ENCODE peak calls at places on chromosome 3, in five cellular contexts. One of them, this sample, is unnamed.

GRCh38 chr3:43015572-43016512 is 36.7 kb downstream of the GASK1A start:
- DNase-seq in GM13976: no peak
- DNase-seq in type B pancreatic cell: peak; percentile 25
- DNase-seq in GM10248: no peak
- DNase-seq in colonic mucosa: no peak
- DNase-seq in this sample: no peak

GRCh38 chr3:184227481-184227935 is 1.9 kb upstream of the VWA5B2 start:
- DNase-seq in GM13976: peak; percentile 80
- DNase-seq in type B pancreatic cell: no peak
- DNase-seq in GM10248: peak; percentile 79
- DNase-seq in colonic mucosa: no peak
- DNase-seq in this sample: peak; percentile 85

GRCh38 chr3:197420115-197420514 is 121.7 kb upstream of the DLG1 start:
- DNase-seq in GM13976: no peak
- DNase-seq in type B pancreatic cell: no peak
- DNase-seq in GM10248: no peak
- DNase-seq in colonic mucosa: no peak
- DNase-seq in this sample: no peak

GRCh38 chr3:112358311-112358780 is 25.4 kb downstream of the CD200 start:
- DNase-seq in GM13976: peak; percentile 30
- DNase-seq in type B pancreatic cell: no peak
- DNase-seq in GM10248: no peak
- DNase-seq in colonic mucosa: no peak
- DNase-seq in this sample: no peak

GRCh38 chr3:120568624-120569023 is 27.5 kb upstream of the NDUFB4 start:
- DNase-seq in GM13976: no peak
- DNase-seq in type B pancreatic cell: no peak
- DNase-seq in GM10248: no peak
- DNase-seq in colonic mucosa: no peak
- DNase-seq in this sample: no peak

GRCh38 chr3:153621988-153622387 is 460.0 kb downstream of the RAP2B start:
- DNase-seq in GM13976: peak; percentile 6
- DNase-seq in type B pancreatic cell: no peak
- DNase-seq in GM10248: peak; percentile 21
- DNase-seq in colonic mucosa: no peak
- DNase-seq in this sample: peak; percentile 15

GRCh38 chr3:121974601-121975111 is 47.4 kb downstream of the ILDR1 start:
- DNase-seq in GM13976: no peak
- DNase-seq in type B pancreatic cell: no peak
- DNase-seq in GM10248: no peak
- DNase-seq in colonic mucosa: no peak
- DNase-seq in this sample: no peak

GRCh38 chr3:55720614-55721013 is 233.5 kb upstream of the WNT5A start:
- DNase-seq in GM13976: peak; percentile 42
- DNase-seq in type B pancreatic cell: no peak
- DNase-seq in GM10248: peak; percentile 34
- DNase-seq in colonic mucosa: no peak
- DNase-seq in this sample: peak; percentile 50

GRCh38 chr3:10702961-10703740 is 112.9 kb upstream of the SLC6A11 start:
- DNase-seq in GM13976: no peak
- DNase-seq in type B pancreatic cell: no peak
- DNase-seq in GM10248: no peak
- DNase-seq in colonic mucosa: no peak
- DNase-seq in this sample: no peak

GRCh38 chr3:165339753-165340152 is 143.6 kb upstream of the SLITRK3 start:
- DNase-seq in GM13976: no peak
- DNase-seq in type B pancreatic cell: no peak
- DNase-seq in GM10248: no peak
- DNase-seq in colonic mucosa: no peak
- DNase-seq in this sample: no peak

DNA sequence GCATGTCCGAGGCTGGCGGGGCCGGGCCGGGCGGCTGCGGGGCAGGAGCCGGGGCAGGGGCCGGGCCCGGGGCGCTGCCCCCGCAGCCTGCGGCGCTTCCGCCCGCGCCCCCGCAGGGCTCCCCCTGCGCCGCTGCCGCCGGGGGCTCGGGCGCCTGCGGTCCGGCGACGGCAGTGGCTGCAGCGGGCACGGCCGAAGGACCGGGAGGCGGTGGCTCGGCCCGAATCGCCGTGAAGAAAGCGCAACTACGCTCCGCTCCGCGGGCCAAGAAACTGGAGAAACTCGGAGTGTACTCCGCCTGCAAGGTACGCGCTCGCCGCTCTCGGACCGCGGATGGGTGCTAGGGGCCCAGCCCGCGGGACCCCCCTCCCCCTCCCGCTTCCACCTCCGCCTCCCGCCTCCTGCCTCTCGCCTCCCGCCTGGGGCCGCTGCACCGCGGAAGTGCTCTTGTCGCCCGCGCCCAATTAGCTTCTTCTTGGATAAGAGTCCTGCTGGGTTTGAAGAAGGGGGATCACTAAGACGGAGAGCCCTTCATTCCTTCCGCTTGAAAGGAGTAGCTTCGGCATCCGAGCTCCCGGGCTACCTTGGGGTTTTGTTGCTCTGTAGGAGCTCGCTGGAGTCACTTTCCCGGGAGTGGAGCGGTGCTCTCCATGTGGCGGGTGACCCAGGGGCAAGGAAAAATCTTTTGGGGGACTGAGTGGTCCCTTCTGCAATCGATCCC is 390 bp downstream of the KAT2B start:
- DNase-seq in GM13976: peak; percentile 81
- DNase-seq in type B pancreatic cell: peak; percentile 75
- DNase-seq in GM10248: peak; percentile 78
- DNase-seq in colonic mucosa: peak; percentile 82
- DNase-seq in this sample: peak; percentile 81
- TF ChIP-seq CTCF in GM13976: peak; percentile 28
- TF ChIP-seq CTCF in type B pancreatic cell: no peak
- TF ChIP-seq CTCF in GM10248: peak; percentile 33
- TF ChIP-seq CTCF in colonic mucosa: no peak
- TF ChIP-seq CTCF in this sample: peak; percentile 18

GRCh38 chr3:40073310-40074007 is 236.0 kb upstream of the EIF1B start:
- DNase-seq in GM13976: no peak
- DNase-seq in type B pancreatic cell: no peak
- DNase-seq in GM10248: no peak
- DNase-seq in colonic mucosa: no peak
- DNase-seq in this sample: no peak
- TF ChIP-seq CTCF in GM13976: no peak
- TF ChIP-seq CTCF in type B pancreatic cell: no peak
- TF ChIP-seq CTCF in GM10248: no peak
- TF ChIP-seq CTCF in colonic mucosa: no peak
- TF ChIP-seq CTCF in this sample: no peak

DNA sequence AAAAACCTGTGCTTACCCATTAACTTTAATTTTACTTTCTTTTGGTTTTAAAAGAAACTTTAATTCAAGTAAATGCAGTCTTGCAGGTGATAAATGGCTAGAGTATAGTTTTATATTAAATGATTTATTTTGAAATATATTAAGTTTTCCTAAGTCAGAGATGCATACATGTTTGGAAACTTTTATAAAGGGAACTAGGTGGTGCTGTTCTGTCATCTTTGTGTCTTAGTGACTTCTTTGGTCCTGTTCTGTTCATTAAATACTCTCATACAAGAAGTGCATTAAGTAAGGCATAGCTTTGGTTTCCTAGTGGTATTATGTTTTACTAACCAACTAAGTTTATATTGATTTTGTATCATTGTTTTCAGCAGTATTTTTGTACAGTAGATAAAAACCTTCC is 15.6 kb downstream of the CADM2 start:
- DNase-seq in GM13976: no peak
- DNase-seq in type B pancreatic cell: no peak
- DNase-seq in GM10248: no peak
- DNase-seq in colonic mucosa: no peak
- DNase-seq in this sample: no peak
- TF ChIP-seq CTCF in GM13976: no peak
- TF ChIP-seq CTCF in type B pancreatic cell: no peak
- TF ChIP-seq CTCF in GM10248: no peak
- TF ChIP-seq CTCF in colonic mucosa: no peak
- TF ChIP-seq CTCF in this sample: no peak

GRCh38 chr3:141448606-141449216 is 38.1 kb upstream of the RASA2 start:
- DNase-seq in GM13976: no peak
- DNase-seq in type B pancreatic cell: no peak
- DNase-seq in GM10248: no peak
- DNase-seq in colonic mucosa: no peak
- DNase-seq in this sample: no peak
- TF ChIP-seq CTCF in GM13976: no peak
- TF ChIP-seq CTCF in type B pancreatic cell: no peak
- TF ChIP-seq CTCF in GM10248: no peak
- TF ChIP-seq CTCF in colonic mucosa: no peak
- TF ChIP-seq CTCF in this sample: no peak

This sample was measured in GM13977.